ENCODE peak calls at places on chromosomes 1 and 21, in eight cellular contexts. O is astrocyte, X is NT2/D1, D is IMR-90, E is colonic mucosa, T is neuronal stem cell, S is mesendoderm, C is kidney. Q is an unnamed sample.

GRCh38 chr1:3674100-3675094 is 22.1 kb downstream of the TP73 start:
- DNase-seq in O (no peak), X (no peak), D (no peak), E (no peak), T (no peak), S (peak; percentile 58), C (peak; percentile 64), Q (peak; percentile 88)

GRCh38 chr1:110291241-110292030 is 47.7 kb upstream of the RBM15 start:
- DNase-seq in O (no peak), X (no peak), D (no peak), E (peak; percentile 64), T (no peak), S (no peak), C (no peak), Q (no peak)

GRCh38 chr1:97680894-97681293 is 239.9 kb downstream of the DPYD start:
- DNase-seq in O (peak; percentile 14), X (no peak), D (peak; percentile 5), E (no peak), T (no peak), S (no peak), C (no peak), Q (no peak)

GRCh38 chr1:197902454-197903195 is at the start of gene C1orf53:
- DNase-seq in O (peak; percentile 81), X (peak; percentile 82), D (peak; percentile 86), E (peak; percentile 88), T (peak; percentile 89), S (peak; percentile 89), C (peak; percentile 94), Q (peak; percentile 94)

GRCh38 chr1:223129229-223129851 is 13.7 kb downstream of the TLR5 start:
- DNase-seq in O (peak; percentile 14), X (peak; percentile 61), D (peak; percentile 25), E (peak; percentile 75), T (no peak), S (peak; percentile 76), C (peak; percentile 93), Q (peak; percentile 97)

GRCh38 chr1:198937231-198938031 is 298.6 kb downstream of the PTPRC start:
- DNase-seq in O (peak; percentile 96), X (no peak), D (peak; percentile 95), E (peak; percentile 47), T (no peak), S (peak; percentile 32), C (no peak), Q (no peak)

GRCh38 chr21:34351786-34352241 is 12.0 kb upstream of the KCNE2 start:
- DNase-seq in O (no peak), X (peak; percentile 62), D (peak; percentile 26), E (peak; percentile 50), T (peak; percentile 54), S (peak; percentile 53), C (no peak), Q (peak; percentile 58)

GRCh38 chr1:226629896-226630550 is 81.5 kb downstream of the STUM start:
- DNase-seq in O (no peak), X (no peak), D (no peak), E (no peak), T (no peak), S (no peak), C (no peak), Q (peak; percentile 15)

GRCh38 chr1:165375623-165376022 is 19.1 kb upstream of the LMX1A start:
- DNase-seq in O (no peak), X (no peak), D (no peak), E (no peak), T (no peak), S (no peak), C (no peak), Q (no peak)

GRCh38 chr1:165376811-165377153 is 20.3 kb upstream of the LMX1A start:
- DNase-seq in O (no peak), X (no peak), D (no peak), E (no peak), T (no peak), S (no peak), C (no peak), Q (no peak)

GRCh38 chr1:165381745-165382530 is 25.4 kb upstream of the LMX1A start:
- DNase-seq in O (peak; percentile 48), X (no peak), D (no peak), E (no peak), T (no peak), S (no peak), C (no peak), Q (no peak)

GRCh38 chr1:165371588-165372235 is 15.2 kb upstream of the LMX1A start:
- DNase-seq in O (peak; percentile 8), X (no peak), D (no peak), E (no peak), T (no peak), S (no peak), C (no peak), Q (no peak)

GRCh38 chr1:165376041-165376810 is 19.7 kb upstream of the LMX1A start:
- DNase-seq in O (peak; percentile 85), X (peak; percentile 85), D (peak; percentile 20), E (peak; percentile 81), T (peak; percentile 67), S (peak; percentile 91), C (peak; percentile 91), Q (peak; percentile 93)
- H3K9ac ChIP-seq in O (peak overlapping the region; percentile 25), X (peak overlapping the region; percentile 79), D (no peak overlapping the region), E (peak overlapping the region; percentile 30), T (no peak overlapping the region), S (peak overlapping the region; percentile 75), C (no peak overlapping the region), Q (peak overlapping the region; percentile 47)

DNA sequence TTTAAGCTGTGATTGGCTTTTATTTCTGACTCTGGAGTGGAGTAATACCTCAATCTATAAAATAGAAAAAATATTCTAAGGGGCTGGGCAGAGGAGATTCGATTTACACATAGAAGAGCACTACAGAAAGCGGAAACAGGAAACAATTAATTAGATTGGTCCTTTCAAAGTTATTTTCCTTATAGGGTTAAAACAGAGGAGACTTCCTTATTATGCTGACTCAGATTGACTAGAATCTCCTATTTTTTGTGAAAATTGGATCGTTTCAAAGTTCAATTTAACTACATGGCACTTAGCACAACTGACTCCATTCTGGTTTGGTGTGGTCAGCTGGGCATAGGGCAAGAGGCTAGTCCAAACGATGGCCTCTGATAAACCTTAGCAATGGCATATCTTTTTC is 48.3 kb upstream of the NCAM2 start:
- DNase-seq in O (no peak), X (no peak), D (no peak), E (no peak), T (no peak), S (no peak), C (no peak), Q (no peak)
- H3K4me1 ChIP-seq in O (no peaks in the 10 kb centered on the region), X (no peaks in the 10 kb centered on the region), D (no peaks in the 10 kb centered on the region), E (no peaks in the 10 kb centered on the region), T (no peaks in the 10 kb centered on the region), S (no peaks in the 10 kb centered on the region), C (no peaks in the 10 kb centered on the region), Q (no peaks in the 10 kb centered on the region)

DNA sequence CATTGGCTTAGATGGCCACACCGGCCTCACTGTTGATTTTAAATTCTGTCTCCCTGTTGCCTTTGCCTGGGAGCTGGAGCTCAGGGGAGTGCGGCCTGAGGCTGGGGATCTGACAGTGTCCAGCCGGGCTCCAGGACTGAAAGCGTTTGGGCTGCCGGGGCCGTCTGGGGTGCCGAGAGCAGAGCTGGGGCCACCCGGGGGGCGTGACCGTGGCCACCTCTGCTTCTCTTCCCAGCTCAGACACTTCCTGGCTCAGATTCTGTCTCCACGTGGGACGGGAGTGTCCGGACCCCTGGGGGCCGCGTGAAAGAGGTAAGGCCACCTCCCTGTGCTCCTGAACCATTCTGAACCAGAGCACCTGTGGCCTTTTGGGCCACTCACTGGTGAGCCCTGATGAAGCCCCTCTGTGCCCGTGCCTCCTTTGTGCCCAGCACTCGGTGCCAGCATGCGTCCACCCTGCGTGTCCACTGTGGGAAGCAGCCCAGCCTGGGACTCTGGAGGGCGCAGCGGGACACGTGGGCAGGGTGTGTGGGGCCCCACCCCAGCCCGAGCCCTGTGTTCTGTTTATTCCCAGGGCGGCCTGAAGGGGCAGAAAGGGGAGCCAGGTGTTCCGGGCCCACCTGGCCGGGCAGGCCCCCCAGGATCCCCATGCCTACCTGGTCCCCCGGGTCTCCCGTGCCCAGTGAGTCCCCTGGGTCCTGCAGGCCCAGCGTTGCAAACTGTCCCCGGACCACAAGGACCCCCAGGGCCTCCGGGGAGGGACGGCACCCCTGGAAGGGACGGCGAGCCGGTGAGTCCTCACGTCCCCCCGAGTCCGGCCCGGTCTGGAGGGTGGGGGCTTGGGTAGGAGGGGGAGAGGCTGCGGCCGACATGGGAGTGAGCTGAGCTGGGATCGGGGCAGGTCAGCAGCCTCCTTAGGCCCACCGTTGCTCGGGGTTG is 64.8 kb downstream of the SLC19A1 start:
- DNase-seq in O (no peak), X (no peak), D (no peak), E (no peak), T (no peak), S (no peak), C (peak; percentile 74), Q (no peak)
- H3K9ac ChIP-seq in O (no peak overlapping the region), X (peak overlapping the region; percentile 47), D (no peak overlapping the region), E (no peak overlapping the region), T (no peak overlapping the region), S (peak overlapping the region; percentile 32), C (no peak overlapping the region), Q (no peak overlapping the region)

DNA sequence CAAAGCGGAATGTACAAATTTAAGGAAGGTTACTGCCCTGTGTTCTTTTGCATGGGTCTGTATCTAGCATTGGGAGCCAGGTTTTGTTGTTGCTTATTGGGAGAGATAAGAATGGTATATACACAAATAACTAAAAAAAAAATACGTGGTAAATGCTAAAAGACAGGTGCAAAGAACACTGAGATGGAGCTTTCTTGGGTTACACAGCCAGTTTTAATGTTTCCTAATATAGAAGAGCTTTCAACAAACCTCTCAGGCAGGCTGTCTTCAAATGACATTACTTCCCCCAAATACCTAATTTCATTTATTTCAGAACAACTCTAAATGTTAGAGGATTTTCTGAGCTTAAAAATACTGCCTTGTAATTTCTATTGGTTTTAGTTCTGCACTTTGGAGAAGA is 1.4 kb upstream of the MDM4 start:
- DNase-seq in O (no peak), X (no peak), D (no peak), E (no peak), T (no peak), S (no peak), C (no peak), Q (no peak)
- H3K4me1 ChIP-seq in O (peaks cover 2% of the 10 kb centered on the region), X (peaks cover 3% of the 10 kb centered on the region), D (peaks cover 2% of the 10 kb centered on the region), E (peaks cover 4% of the 10 kb centered on the region), T (no peaks in the 10 kb centered on the region), S (no peaks in the 10 kb centered on the region), C (peaks cover 8% of the 10 kb centered on the region), Q (no peaks in the 10 kb centered on the region)

GRCh38 chr1:108142773-108143394 is 57.3 kb downstream of the SLC25A24 start:
- DNase-seq in O (no peak), X (no peak), D (peak; percentile 47), E (no peak), T (no peak), S (no peak), C (no peak), Q (no peak)
- H3K9ac ChIP-seq in O (no peak overlapping the region), X (no peak overlapping the region), D (no peak overlapping the region), E (no peak overlapping the region), T (no peak overlapping the region), S (no peak overlapping the region), C (no peak overlapping the region), Q (no peak overlapping the region)

GRCh38 chr1:204299828-204300365 is 59.8 kb downstream of the PLEKHA6 start:
- DNase-seq in O (no peak), X (no peak), D (no peak), E (no peak), T (no peak), S (no peak), C (no peak), Q (no peak)
- H3K4me1 ChIP-seq in O (peaks cover 14% of the 10 kb centered on the region), X (peaks cover 13% of the 10 kb centered on the region), D (peaks cover 22% of the 10 kb centered on the region), E (peaks cover 12% of the 10 kb centered on the region), T (peaks cover 24% of the 10 kb centered on the region), S (peaks cover 6% of the 10 kb centered on the region), C (peaks cover 22% of the 10 kb centered on the region), Q (peaks cover 16% of the 10 kb centered on the region)

Q was measured in endodermal cell.